ENCODE peak calls at places on chromosomes 3 and 15, in four cellular contexts. T, I, L and Q are unnamed samples.

GRCh38 chr15:83472151-83472550 is 25.0 kb downstream of the SH3GL3 start:
- DNase-seq in L (no peak), I (no peak), T (no peak), Q (no peak)

GRCh38 chr3:66592927-66593625 is 92.3 kb upstream of the LRIG1 start:
- DNase-seq in T (no peak), L (no peak), I (peak; percentile 40), Q (no peak)

GRCh38 chr3:44001072-44001471 is 240.6 kb upstream of the TOPAZ1 start:
- DNase-seq in T (no peak), I (no peak), L (no peak), Q (no peak)

GRCh38 chr3:73446467-73447110 is 178.2 kb downstream of the PDZRN3 start:
- DNase-seq in T (no peak), L (no peak), I (no peak), Q (no peak)

GRCh38 chr3:134761213-134761612 is 33.8 kb upstream of the EPHB1 start:
- DNase-seq in L (no peak), I (no peak), T (no peak), Q (no peak)

GRCh38 chr3:119310052-119310451 is 15.9 kb downstream of the ARHGAP31 start:
- DNase-seq in L (peak; percentile 74), I (peak; percentile 93), T (no peak), Q (no peak)

GRCh38 chr15:40471778-40472130 is 970 bp downstream of the CHST14 start:
- DNase-seq in I (no peak), T (no peak), L (no peak), Q (no peak)

GRCh38 chr3:171799501-171799900 is 10.8 kb downstream of the PLD1 start:
- DNase-seq in I (no peak), T (no peak), L (no peak), Q (no peak)

GRCh38 chr15:28110416-28110975 is 11.4 kb upstream of the OCA2 start:
- DNase-seq in L (no peak), T (no peak), I (peak; percentile 22), Q (no peak)

GRCh38 chr15:70483513-70483912 is 279.8 kb downstream of the UACA start:
- DNase-seq in L (no peak), I (no peak), T (no peak), Q (no peak)

GRCh38 chr3:14497321-14497720 is 42.8 kb downstream of the GRIP2 start:
- DNase-seq in T (no peak), I (no peak), L (no peak), Q (no peak)

GRCh38 chr15:90497374-90497773 is 32.3 kb upstream of the CRTC3 start:
- DNase-seq in L (no peak), T (no peak), I (no peak), Q (no peak)

GRCh38 chr3:143313025-143313424 is 193.5 kb downstream of the CHST2 start:
- DNase-seq in T (no peak), L (no peak), I (no peak), Q (no peak)

GRCh38 chr15:37941779-37942178 is 7.3 kb downstream of the TMCO5A start:
- DNase-seq in L (no peak), T (no peak), I (no peak), Q (no peak)